ENCODE peak calls at places on chromosomes 16 and 17, in seven cellular contexts. U, H, N, L, X, A and G are unnamed samples.

GRCh38 chr17:56158344-56158743 is 5.1 kb downstream of the ANKFN1 start:
- DNase-seq in U (no peak), X (no peak), L (no peak), A (no peak), N (no peak), H (no peak), G (no peak)

GRCh38 chr17:60231234-60231633 is 81.5 kb downstream of the CA4 start:
- DNase-seq in X (peak; percentile 19), H (no peak), N (peak; percentile 21), U (no peak), L (no peak), A (no peak), G (peak; percentile 38)

GRCh38 chr16:65547799-65548446 is 426.1 kb upstream of the CDH11 start:
- DNase-seq in L (no peak), A (no peak), U (no peak), H (peak; percentile 74), N (peak; percentile 100), X (peak; percentile 63), G (peak; percentile 76)

GRCh38 chr17:49519781-49520180 is 24.7 kb downstream of the NGFR start:
- DNase-seq in L (no peak), X (no peak), H (no peak), N (no peak), U (no peak), A (peak; percentile 35), G (no peak)

GRCh38 chr16:57029161-57030160 is 40.1 kb downstream of the NLRC5 start:
- DNase-seq in N (peak; percentile 40), U (no peak), L (no peak), H (no peak), A (no peak), X (peak; percentile 84), G (peak; percentile 89)

GRCh38 chr17:58005031-58005727 is 1.9 kb downstream of the SRSF1 start:
- DNase-seq in L (no peak), N (no peak), U (no peak), H (no peak), X (no peak), A (no peak), G (peak; percentile 37)

GRCh38 chr17:40301315-40301714 is 7.7 kb upstream of the RARA start:
- DNase-seq in U (no peak), H (no peak), X (no peak), A (peak; percentile 51), L (no peak), N (no peak), G (peak; percentile 43)

GRCh38 chr17:40903129-40903847 is 18.2 kb upstream of the KRT20 start:
- DNase-seq in H (peak; percentile 53), X (peak; percentile 94), L (no peak), N (peak; percentile 35), A (no peak), U (no peak), G (peak; percentile 93)

GRCh38 chr16:89275837-89276720 is 58.6 kb downstream of the ZNF778 start:
- DNase-seq in L (no peak), X (no peak), N (no peak), U (no peak), A (no peak), H (no peak), G (no peak)

GRCh38 chr17:75130059-75130631 is 1.4 kb downstream of the NT5C start:
- DNase-seq in H (no peak), X (no peak), A (no peak), U (no peak), N (no peak), L (no peak), G (no peak)

GRCh38 chr16:47978491-47979490 is 177.0 kb downstream of the ABCC12 start:
- DNase-seq in L (no peak), A (no peak), H (no peak), U (no peak), N (no peak), X (no peak), G (no peak)

GRCh38 chr17:2965621-2966275 is 97.7 kb downstream of the OR1D5 start:
- DNase-seq in A (no peak), H (no peak), L (no peak), N (peak; percentile 26), U (no peak), X (peak; percentile 76), G (peak; percentile 75)

GRCh38 chr17:10836966-10837599 is 804 bp downstream of the PIRT start:
- DNase-seq in X (no peak), A (no peak), L (no peak), U (no peak), N (no peak), H (no peak), G (no peak)

GRCh38 chr16:84755004-84755672 is 55.3 kb downstream of the USP10 start:
- DNase-seq in A (peak; percentile 47), X (peak; percentile 77), U (no peak), N (no peak), H (no peak), L (no peak), G (peak; percentile 79)

GRCh38 chr17:37788531-37788930 is 43.7 kb upstream of the HNF1B start:
- DNase-seq in A (no peak), L (no peak), H (no peak), N (no peak), X (no peak), U (no peak), G (no peak)

GRCh38 chr17:61452301-61453290 is at the start of gene TBX4:
- DNase-seq in H (no peak), U (no peak), L (no peak), N (no peak), A (no peak), X (no peak), G (no peak)

GRCh38 chr17:82497483-82498405 is 21.8 kb upstream of the FOXK2 start:
- DNase-seq in A (peak; percentile 61), H (no peak), L (no peak), X (peak; percentile 39), U (peak; percentile 52), N (peak; percentile 94), G (peak; percentile 50)

GRCh38 chr17:63950940-63951907 is 19.1 kb upstream of the CD79B start:
- DNase-seq in A (no peak), X (peak; percentile 38), L (no peak), H (no peak), U (no peak), N (no peak), G (peak; percentile 65)

DNA sequence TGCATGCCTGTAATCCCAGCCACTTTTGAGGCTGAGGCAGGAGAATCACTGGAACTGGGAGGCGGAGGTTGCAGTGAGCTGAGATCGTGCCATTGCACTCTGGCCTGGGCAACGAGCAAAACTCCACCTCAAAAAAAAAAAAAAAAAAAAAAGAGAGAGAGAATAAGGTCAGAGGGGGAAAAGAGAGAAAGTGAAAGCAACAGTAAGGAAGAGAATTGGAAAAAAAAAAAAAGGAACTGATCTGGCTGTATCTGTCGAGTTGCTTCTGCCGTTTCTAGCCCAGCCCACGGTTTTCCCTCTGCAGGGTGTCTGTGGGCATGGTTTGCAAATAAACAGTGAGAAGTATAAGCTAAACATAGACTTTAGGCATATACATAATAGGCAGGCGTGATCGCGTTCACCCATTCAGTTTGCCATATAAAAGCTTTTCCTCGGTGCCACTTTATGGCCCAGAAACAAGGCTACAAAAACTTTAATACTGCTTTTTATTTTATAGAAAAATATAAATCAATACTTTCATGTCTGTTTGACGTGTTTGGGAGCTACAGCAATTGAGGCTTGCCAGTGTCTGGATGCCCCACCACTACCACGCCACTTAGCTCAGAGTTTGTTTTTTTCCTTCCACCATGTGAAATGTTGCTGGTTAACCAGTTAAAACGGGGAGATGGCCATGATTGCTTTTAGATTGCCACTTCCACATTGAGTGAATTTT is 436.7 kb downstream of the MAF start:
- DNase-seq in L (no peak), A (no peak), U (no peak), H (no peak), N (no peak), X (no peak), G (no peak)
- H3K4me3 ChIP-seq in L (no peak overlapping the region), A (no peak overlapping the region), U (no peak overlapping the region), H (no peak overlapping the region), N (no peak overlapping the region), X (no peak overlapping the region), G (no peak overlapping the region)

DNA sequence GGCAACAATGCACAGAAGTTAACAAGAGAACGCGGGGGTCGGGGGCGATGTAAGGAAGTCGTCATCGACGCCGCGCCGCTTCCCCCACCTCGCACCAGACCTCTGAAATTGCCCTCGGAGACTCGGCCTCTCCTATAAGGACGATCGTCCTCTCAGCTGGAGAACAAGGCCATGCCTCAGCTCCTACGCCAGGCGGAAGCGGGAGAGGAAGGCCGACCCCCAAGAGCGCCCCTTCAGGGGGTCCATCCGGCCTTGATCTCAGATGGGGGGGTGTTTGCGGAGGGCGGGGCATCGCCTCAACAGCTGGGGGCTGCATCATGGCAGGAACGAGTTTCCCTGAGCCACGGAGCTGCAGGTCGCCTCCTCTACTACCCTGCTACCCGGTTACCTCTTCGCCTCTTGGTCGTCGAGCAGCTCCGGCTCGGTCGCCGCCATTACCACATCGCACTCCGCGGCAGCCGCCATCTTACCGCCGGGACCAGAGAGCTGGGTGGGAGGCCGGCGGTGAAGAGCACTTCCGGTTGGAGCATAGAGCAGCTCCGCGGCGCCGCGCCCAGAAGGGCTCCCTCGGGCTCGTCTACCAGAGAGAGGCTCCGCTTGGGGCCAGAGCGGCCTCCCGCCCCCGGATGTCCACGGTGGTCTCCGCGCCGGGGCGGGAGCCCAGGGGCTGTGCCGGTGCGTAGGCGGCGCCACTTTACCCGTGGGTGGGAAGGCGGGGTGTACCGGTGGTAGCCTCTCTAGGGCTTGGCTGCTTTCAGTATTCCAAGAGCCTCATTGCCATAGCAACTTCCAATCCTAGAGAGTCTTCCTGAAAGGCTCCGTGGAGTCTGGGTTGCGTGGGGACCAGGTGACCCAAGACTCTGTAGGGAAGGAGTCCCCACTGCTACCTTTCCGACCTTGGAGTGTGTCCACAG is at the start of gene DNAJC7:
- DNase-seq in L (peak; percentile 59), N (peak; percentile 89), A (peak; percentile 97), H (peak; percentile 67), U (peak; percentile 88), X (peak; percentile 70), G (peak; percentile 92)
- TF ChIP-seq CTCF in L (no peak), N (no peak), A (no peak), H (no peak), U (no peak), X (no peak), G (no peak)

DNA sequence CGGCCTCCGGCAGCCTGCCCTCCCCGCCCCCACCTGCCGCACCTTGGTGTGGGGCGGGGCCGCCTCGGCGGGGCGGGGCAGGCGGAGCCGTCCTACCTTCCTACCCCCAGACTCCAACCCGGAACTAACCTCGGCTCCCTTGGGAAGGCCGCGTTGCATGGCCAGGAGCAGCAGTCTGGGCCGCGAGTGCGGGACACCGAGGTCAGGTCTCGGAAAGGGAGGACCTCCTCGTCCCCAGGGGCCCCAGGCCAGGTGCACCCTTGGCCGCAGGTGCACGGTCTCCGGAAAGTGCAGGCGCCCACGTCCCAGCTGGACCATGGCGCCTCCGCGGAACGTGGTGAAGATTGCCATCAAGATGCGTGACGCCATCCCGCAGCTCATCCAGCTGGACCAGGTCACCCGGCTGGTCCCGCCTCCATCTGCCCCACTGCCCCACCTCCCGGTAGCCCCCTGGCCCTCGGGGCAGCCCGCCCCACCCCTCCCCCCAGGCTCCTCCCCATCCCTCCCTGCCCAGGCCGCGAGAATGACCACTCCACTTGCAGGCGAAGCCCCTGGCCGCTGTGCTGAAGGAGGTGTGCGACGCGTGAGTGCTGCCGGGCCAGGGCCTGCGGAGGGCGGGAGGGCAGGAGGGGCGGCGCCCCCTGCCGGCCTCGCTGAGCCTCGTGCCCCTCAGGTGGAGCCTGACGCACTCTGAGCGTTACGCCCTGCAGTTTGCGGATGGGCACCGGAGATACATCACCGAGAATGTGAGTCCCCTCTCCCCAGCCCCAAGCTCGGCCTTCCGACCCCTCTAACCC is at the start of gene ELMO3:
- DNase-seq in N (no peak), L (no peak), H (no peak), A (peak; percentile 49), U (peak; percentile 44), X (peak; percentile 66), G (peak; percentile 79)
- H3K4me3 ChIP-seq in N (no peak within 1 kb of the TSS), L (no peak within 1 kb of the TSS), H (no peak within 1 kb of the TSS), A (peak within 1 kb of the TSS; percentile 48), U (peak within 1 kb of the TSS; percentile 4), X (peak within 1 kb of the TSS; percentile 61), G (peak within 1 kb of the TSS; percentile 87)

GRCh38 chr16:21599158-21599993 is at the start of gene METTL9:
- DNase-seq in N (peak; percentile 94), L (peak; percentile 82), U (peak; percentile 94), H (peak; percentile 76), X (peak; percentile 80), A (peak; percentile 96), G (peak; percentile 97)
- TF ChIP-seq CTCF in N (no peak), L (no peak), U (peak; percentile 29), H (no peak), X (no peak), A (no peak), G (no peak)